ENCODE peak calls at places on chromosome 18, in six cellular contexts. K, B, T, O, E and M are unnamed samples.

GRCh38 chr18:28459587-28459986 is 282.7 kb upstream of the CDH2 start:
- DNase-seq in K (no peak), B (no peak), T (no peak), O (no peak), E (no peak), M (no peak)

GRCh38 chr18:57837917-57838548 is 34.9 kb upstream of the ATP8B1 start:
- DNase-seq in K (no peak), B (peak; percentile 37), T (no peak), O (no peak), E (peak; percentile 35), M (no peak)

GRCh38 chr18:59695551-59695950 is 1.7 kb downstream of the CCBE1 start:
- DNase-seq in K (no peak), B (no peak), T (no peak), O (no peak), E (no peak), M (no peak)

GRCh38 chr18:58449366-58449935 is 179.4 kb downstream of the ALPK2 start:
- DNase-seq in K (peak; percentile 48), B (no peak), T (no peak), O (no peak), E (peak; percentile 9), M (no peak)

GRCh38 chr18:2978208-2978607 is 34.7 kb downstream of the LPIN2 start:
- DNase-seq in K (no peak), B (no peak), T (no peak), O (no peak), E (peak; percentile 46), M (no peak)

GRCh38 chr18:68436485-68436884 is 278.4 kb downstream of the TMX3 start:
- DNase-seq in K (no peak), B (peak; percentile 61), T (no peak), O (no peak), E (peak; percentile 76), M (peak; percentile 70)

GRCh38 chr18:50315100-50315871 is 27.8 kb upstream of the CXXC1 start:
- DNase-seq in K (no peak), B (no peak), T (no peak), O (no peak), E (no peak), M (no peak)

GRCh38 chr18:63897072-63897471 is 9.6 kb downstream of the SERPINB2 start:
- DNase-seq in K (no peak), B (no peak), T (no peak), O (no peak), E (no peak), M (peak; percentile 36)

GRCh38 chr18:48792141-48792540 is 158.6 kb downstream of the SMAD7 start:
- DNase-seq in K (no peak), B (no peak), T (no peak), O (no peak), E (no peak), M (no peak)

GRCh38 chr18:9827856-9828793 is 57.6 kb upstream of the TXNDC2 start:
- DNase-seq in K (no peak), B (peak; percentile 100), T (no peak), O (no peak), E (peak; percentile 70), M (peak; percentile 99)

GRCh38 chr18:77899972-77900754 is 650.5 kb downstream of the GALR1 start:
- DNase-seq in K (peak; percentile 81), B (no peak), T (peak; percentile 51), O (no peak), E (peak; percentile 35), M (peak; percentile 4)

GRCh38 chr18:61606068-61606660 is 272.9 kb downstream of the CDH20 start:
- DNase-seq in K (peak; percentile 64), B (peak; percentile 39), T (peak; percentile 65), O (no peak), E (peak; percentile 76), M (peak; percentile 80)

GRCh38 chr18:61602836-61603235 is 269.6 kb downstream of the CDH20 start:
- DNase-seq in K (no peak), B (peak; percentile 60), T (no peak), O (no peak), E (peak; percentile 68), M (peak; percentile 33)

GRCh38 chr18:61606759-61607158 is 273.5 kb downstream of the CDH20 start:
- DNase-seq in K (peak; percentile 86), B (peak; percentile 93), T (peak; percentile 2), O (peak; percentile 72), E (peak; percentile 63), M (peak; percentile 91)

GRCh38 chr18:61608306-61608705 is 275.1 kb downstream of the CDH20 start:
- DNase-seq in K (no peak), B (peak; percentile 68), T (no peak), O (no peak), E (no peak), M (peak; percentile 43)

GRCh38 chr18:61605376-61606067 is 272.3 kb downstream of the CDH20 start:
- DNase-seq in K (no peak), B (no peak), T (no peak), O (no peak), E (no peak), M (no peak)
- H2BK5ac ChIP-seq in K (no peak overlapping the region), B (peak overlapping the region; percentile 93), T (no peak overlapping the region), O (peak overlapping the region; percentile 83), E (no peak overlapping the region), M (peak overlapping the region; percentile 91)

DNA sequence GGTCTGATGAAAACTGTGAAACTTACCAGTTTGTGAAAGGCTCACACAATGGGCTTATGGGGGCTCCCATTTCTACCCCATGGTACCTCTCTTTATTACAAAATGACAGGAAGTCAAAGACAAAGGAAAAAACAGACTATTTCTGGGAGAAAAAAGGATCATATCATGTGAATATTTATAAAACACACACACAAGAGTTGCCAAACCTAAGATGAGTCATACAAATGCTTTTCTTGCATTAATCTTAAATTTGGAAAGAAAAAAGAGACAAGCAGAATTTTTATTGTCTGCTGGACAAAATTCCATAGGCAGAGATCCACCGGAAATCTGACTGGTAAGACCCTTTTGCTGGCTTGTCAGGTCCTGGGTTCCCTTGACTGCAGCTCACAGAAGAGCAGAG is 1732.3 kb upstream of the PIK3C3 start:
- DNase-seq in K (no peak), B (peak; percentile 16), T (no peak), O (no peak), E (no peak), M (peak; percentile 33)
- H2AFZ ChIP-seq in K (no peak overlapping the region), B (no peak overlapping the region), T (peak overlapping the region; percentile 8), O (no peak overlapping the region), E (no peak overlapping the region), M (no peak overlapping the region)

DNA sequence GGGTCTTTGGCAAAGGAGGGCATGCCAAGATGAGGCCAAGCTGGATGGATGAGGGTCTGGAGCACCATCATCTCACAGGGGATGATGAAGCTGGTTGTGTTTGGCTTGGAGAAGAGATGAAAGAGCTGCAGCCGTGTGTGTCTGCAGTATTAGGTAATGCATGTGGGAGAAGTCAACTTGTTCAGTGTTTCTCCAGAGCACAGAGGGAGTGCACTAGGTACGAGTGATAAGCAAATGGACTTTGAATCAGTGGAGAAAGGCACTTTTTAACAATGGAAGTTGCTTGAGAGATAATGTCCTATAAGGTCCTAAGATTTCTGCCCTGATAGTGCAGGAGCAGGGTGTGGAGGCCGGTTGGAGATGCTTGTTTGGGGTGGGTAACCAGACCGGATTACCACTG is 36.0 kb downstream of the SLC14A2 start:
- DNase-seq in K (no peak), B (no peak), T (no peak), O (no peak), E (no peak), M (no peak)
- H2BK5ac ChIP-seq in K (no peak overlapping the region), B (no peak overlapping the region), T (no peak overlapping the region), O (no peak overlapping the region), E (no peak overlapping the region), M (no peak overlapping the region)

DNA sequence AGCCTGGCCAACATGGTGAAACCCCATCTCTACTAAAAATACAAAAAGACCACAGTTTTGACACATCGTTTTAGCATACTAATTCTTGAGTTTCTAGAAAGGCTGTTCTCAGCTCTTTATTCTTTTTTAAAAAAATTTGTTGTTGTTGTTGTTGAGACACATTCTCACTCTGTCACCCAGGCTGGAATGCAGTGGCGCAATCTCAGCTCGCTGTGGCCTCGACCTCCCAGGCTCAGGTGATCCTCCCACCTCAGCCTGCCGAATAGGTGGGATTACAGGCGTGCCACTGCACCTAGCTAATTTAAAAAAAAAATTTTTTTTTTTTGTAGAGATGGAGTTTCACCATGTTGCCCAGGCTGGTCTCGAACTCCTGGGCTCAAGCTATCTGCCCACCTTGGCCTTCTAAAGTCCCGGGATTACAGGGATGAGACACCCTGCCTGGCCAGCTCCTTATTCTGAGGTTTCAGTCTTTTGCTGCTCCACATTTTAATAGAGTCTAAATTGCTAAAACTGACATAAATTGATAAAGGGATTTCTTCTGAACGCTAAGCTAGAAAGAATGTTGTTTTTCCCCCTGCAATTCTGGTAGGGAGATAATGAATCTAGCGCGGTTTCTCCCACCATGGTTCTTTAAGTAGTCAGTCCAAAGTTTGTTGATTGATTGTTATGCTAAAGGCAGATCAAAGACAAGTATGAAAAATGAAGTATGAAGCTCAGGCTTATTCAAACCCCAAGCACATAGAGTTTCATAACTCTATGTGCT is 32.6 kb upstream of the CABLES1 start:
- DNase-seq in K (no peak), B (no peak), T (no peak), O (no peak), E (peak; percentile 88), M (no peak)
- H2AFZ ChIP-seq in K (no peak overlapping the region), B (no peak overlapping the region), T (no peak overlapping the region), O (no peak overlapping the region), E (no peak overlapping the region), M (no peak overlapping the region)

GRCh38 chr18:79679552-79680099 is at the start of gene CTDP1:
- DNase-seq in K (peak; percentile 89), B (peak; percentile 91), T (peak; percentile 95), O (peak; percentile 63), E (peak; percentile 91), M (peak; percentile 94)
- H2BK5ac ChIP-seq in K (no peak within 1 kb of the TSS), B (peak within 1 kb of the TSS; percentile 98), T (peak within 1 kb of the TSS; percentile 84), O (peak within 1 kb of the TSS; percentile 99), E (peak within 1 kb of the TSS; percentile 97), M (peak within 1 kb of the TSS; percentile 85)

GRCh38 chr18:76428396-76429261 is 66.4 kb downstream of the ZNF516 start:
- DNase-seq in K (no peak), B (peak; percentile 52), T (no peak), O (no peak), E (peak; percentile 20), M (no peak)

GRCh38 chr18:76422838-76423237 is 72.2 kb downstream of the ZNF516 start:
- DNase-seq in K (no peak), B (no peak), T (no peak), O (no peak), E (no peak), M (no peak)

GRCh38 chr18:76426738-76427305 is 68.2 kb downstream of the ZNF516 start:
- DNase-seq in K (peak; percentile 82), B (no peak), T (peak; percentile 43), O (no peak), E (peak; percentile 33), M (peak; percentile 39)

GRCh38 chr18:76422121-76422520 is 72.9 kb downstream of the ZNF516 start:
- DNase-seq in K (no peak), B (no peak), T (no peak), O (no peak), E (no peak), M (no peak)

GRCh38 chr18:76425299-76426101 is 69.5 kb downstream of the ZNF516 start:
- DNase-seq in K (no peak), B (peak; percentile 52), T (no peak), O (peak; percentile 15), E (no peak), M (peak; percentile 40)
- H2AFZ ChIP-seq in K (no peak overlapping the region), B (no peak overlapping the region), T (no peak overlapping the region), O (no peak overlapping the region), E (no peak overlapping the region), M (no peak overlapping the region)